ENCODE peak calls at places on chromosomes 5 and 9, in five cellular contexts. G, K, B, A and Q are unnamed samples.

GRCh38 chr5:128193676-128194390 is 110.3 kb downstream of the SLC12A2 start:
- DNase-seq in K (no peak), G (no peak), B (peak), A (no peak), Q (no peak)

GRCh38 chr9:129483467-129484324 is 137.2 kb downstream of the C9orf50 start:
- DNase-seq in B (peak), G (peak), K (peak), A (no peak), Q (peak)

GRCh38 chr9:109843651-109844050 is 63.7 kb downstream of the PALM2AKAP2 start:
- DNase-seq in A (no peak), G (no peak), B (peak), K (no peak), Q (no peak)

GRCh38 chr5:128632264-128632663 is 94.2 kb upstream of the FBN2 start:
- DNase-seq in A (no peak), B (no peak), K (no peak), G (no peak), Q (no peak)

GRCh38 chr9:107929439-107929838 is 439.9 kb upstream of the KLF4 start:
- DNase-seq in K (no peak), A (no peak), G (peak), B (peak), Q (no peak)

GRCh38 chr9:129836342-129837007 is 1.2 kb downstream of the USP20 start:
- DNase-seq in B (no peak), A (no peak), K (no peak), G (no peak), Q (no peak)

GRCh38 chr5:121693864-121694263 is 157.8 kb upstream of the FTMT start:
- DNase-seq in K (no peak), A (no peak), G (no peak), B (peak), Q (no peak)

GRCh38 chr9:128607642-128608350 is 48.9 kb downstream of the DYNC2I2 start:
- DNase-seq in G (peak), K (no peak), B (peak), A (no peak), Q (no peak)

GRCh38 chr5:78799254-78800017 is 150.9 kb upstream of the LHFPL2 start:
- DNase-seq in B (peak), K (no peak), G (peak), A (no peak), Q (no peak)

DNA sequence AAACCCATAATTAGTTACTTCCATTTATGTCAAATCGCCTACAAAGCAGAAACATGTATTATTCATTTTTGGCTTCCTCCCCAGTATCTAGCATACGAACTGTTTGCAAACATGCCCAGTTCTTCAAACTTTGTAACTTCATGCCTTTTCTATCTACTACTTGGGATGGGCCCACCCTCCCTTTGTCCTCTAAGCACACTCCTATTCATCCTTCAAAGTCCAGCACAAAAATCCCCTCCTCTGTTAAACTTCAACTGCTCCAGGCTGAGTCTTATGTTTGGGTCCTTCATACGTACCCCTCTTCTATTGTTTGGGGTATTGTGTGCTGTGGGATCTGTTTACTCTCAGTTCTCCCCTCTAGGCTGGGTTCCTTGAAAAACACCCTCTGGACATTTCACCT is 55.5 kb downstream of the KCNIP1 start:
- DNase-seq in K (no peak), B (no peak), G (no peak), A (no peak), Q (no peak)
- TF ChIP-seq CTCF in K (no peak), B (no peak), G (no peak), A (no peak), Q (no peak)

GRCh38 chr5:43006411-43007202 is 33.5 kb downstream of the ANXA2R start:
- DNase-seq in K (no peak), G (peak), B (no peak), A (no peak), Q (no peak)
- TF ChIP-seq CTCF in K (no peak), G (no peak), B (no peak), A (no peak), Q (no peak)

GRCh38 chr9:2620876-2621677 is 510 bp upstream of the VLDLR start:
- DNase-seq in B (peak), A (no peak), K (no peak), G (peak), Q (peak)

GRCh38 chr9:2623046-2623865 is 1.7 kb downstream of the VLDLR start:
- DNase-seq in B (peak), A (peak), G (peak), K (no peak), Q (peak)

GRCh38 chr9:2623866-2624682 is 2.5 kb downstream of the VLDLR start:
- DNase-seq in B (no peak), G (no peak), A (no peak), K (no peak), Q (no peak)

GRCh38 chr9:2621678-2622360 is at the start of gene VLDLR:
- DNase-seq in K (no peak), A (peak), G (peak), B (peak), Q (peak)

DNA sequence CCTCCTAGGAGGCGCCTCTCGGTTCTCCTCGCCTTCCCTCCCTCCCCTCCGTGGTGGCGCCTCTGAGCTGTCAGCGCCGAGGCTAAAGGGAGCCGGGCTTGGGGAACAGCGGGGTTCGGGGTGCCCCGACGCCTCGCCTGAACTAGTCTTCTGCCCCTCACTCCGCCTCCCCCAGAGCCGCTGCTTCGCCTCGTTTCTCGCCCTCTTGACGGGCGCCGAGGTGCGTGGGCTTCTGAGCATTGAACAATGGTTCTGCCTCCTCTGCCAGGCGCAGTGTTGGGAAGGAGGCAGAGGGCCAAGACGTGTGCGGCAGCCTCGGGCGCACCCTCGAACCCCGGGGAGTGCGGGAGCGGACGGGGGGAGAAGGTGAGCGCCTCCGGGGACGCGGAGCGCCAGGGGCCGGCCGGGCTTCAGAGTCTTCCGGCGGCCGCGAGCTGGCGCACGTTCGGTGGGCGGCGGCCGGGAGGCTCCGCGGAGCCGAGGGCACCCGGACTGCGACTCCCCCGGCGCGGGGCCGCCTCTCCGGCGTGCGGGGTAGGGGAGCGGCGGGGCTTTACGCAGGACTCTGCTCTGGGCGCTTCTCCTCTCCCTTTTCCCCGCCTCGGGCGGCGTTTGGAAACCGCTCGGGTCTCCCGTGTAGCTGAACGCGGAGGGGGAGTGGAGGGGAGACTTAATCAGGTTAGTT is 916 bp downstream of the VLDLR start:
- DNase-seq in G (peak), B (no peak), K (no peak), A (peak), Q (peak)
- TF ChIP-seq CTCF in G (no peak), B (no peak), K (no peak), A (no peak), Q (no peak)

DNA sequence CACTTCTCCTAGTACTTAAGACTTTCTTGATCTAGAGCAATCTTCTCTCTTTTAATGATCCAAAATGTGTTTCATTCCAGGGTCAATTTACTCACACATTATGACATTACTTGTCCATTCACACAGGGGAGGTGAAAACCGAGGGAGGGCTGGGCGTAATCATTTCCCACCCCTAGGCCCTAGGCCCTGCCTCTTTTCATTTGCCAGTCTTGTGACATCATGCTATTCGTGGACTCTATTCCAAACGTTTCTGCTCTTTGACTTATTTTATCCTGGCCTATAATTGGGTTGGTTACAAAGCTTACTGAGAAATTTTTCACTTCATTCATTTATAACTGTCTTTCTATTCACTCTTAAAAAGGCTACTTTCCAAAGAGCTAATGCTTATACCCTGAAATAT is 2.4 kb downstream of the DCAF12 start:
- DNase-seq in G (no peak), K (no peak), A (no peak), B (no peak), Q (no peak)
- TF ChIP-seq CTCF in G (no peak), K (no peak), A (no peak), B (no peak), Q (no peak)